ENCODE peak calls at places on chromosomes 13 and 19, in four cellular contexts. M is MCF 10A, F is AG09309, U is cardiac muscle cell. X is an unnamed sample.

GRCh38 chr13:80458546-80458945 is 117.6 kb upstream of the SPRY2 start:
- DNase-seq in M (no peak), F (no peak), U (no peak), X (no peak)

GRCh38 chr19:54391589-54392061 is 23.6 kb upstream of the TTYH1 start:
- DNase-seq in M (peak; percentile 8), F (no peak), U (no peak), X (no peak)

GRCh38 chr13:33953203-33953602 is 135.3 kb downstream of the RFC3 start:
- DNase-seq in M (peak; percentile 24), F (peak; percentile 81), U (peak; percentile 70), X (no peak)

GRCh38 chr19:46604781-46605355 is 3.7 kb downstream of the CALM3 start:
- DNase-seq in M (no peak), F (no peak), U (no peak), X (no peak)

GRCh38 chr13:37134411-37135041 is 29.1 kb upstream of the CSNK1A1L start:
- DNase-seq in M (no peak), F (peak; percentile 97), U (peak; percentile 98), X (no peak)

GRCh38 chr13:20353973-20354372 is 121.9 kb upstream of the GJB6 start:
- DNase-seq in M (peak; percentile 72), F (peak; percentile 37), U (peak; percentile 64), X (no peak)

GRCh38 chr13:105817011-105817410 is 718.5 kb downstream of the EFNB2 start:
- DNase-seq in M (no peak), F (no peak), U (no peak), X (no peak)

GRCh38 chr13:24036115-24036514 is 124.4 kb upstream of the SPATA13 start:
- DNase-seq in M (no peak), F (no peak), U (peak; percentile 90), X (no peak)

GRCh38 chr13:20773194-20774080 is at the start of gene EEF1AKMT1:
- DNase-seq in M (peak; percentile 93), F (peak; percentile 67), U (peak; percentile 97), X (peak; percentile 97)

GRCh38 chr13:85798999-85799646 is at the start of gene SLITRK6:
- DNase-seq in M (peak; percentile 90), F (peak; percentile 7), U (peak; percentile 66), X (peak; percentile 18)

GRCh38 chr19:34671972-34672371 is 5.0 kb downstream of the SCGB2B2 start:
- DNase-seq in M (no peak), F (no peak), U (no peak), X (no peak)

GRCh38 chr13:74026753-74027152 is 107.5 kb downstream of the KLF12 start:
- DNase-seq in M (peak; percentile 24), F (no peak), U (peak; percentile 4), X (peak; percentile 57)

GRCh38 chr19:55882626-55883025 is 46.3 kb downstream of the NLRP4 start:
- DNase-seq in M (no peak), F (no peak), U (no peak), X (no peak)

GRCh38 chr13:112446867-112447266 is 70.7 kb downstream of the SPACA7 start:
- DNase-seq in M (no peak), F (no peak), U (no peak), X (no peak)

GRCh38 chr13:45194081-45194939 is 6.5 kb downstream of the KCTD4 start:
- DNase-seq in M (peak; percentile 78), F (no peak), U (peak; percentile 80), X (peak; percentile 26)

GRCh38 chr19:48170817-48171347 is 402 bp downstream of the ZSWIM9 start:
- DNase-seq in M (no peak), F (no peak), U (no peak), X (no peak)

GRCh38 chr13:36907801-36908200 is 12.2 kb downstream of the SMAD9 start:
- DNase-seq in M (no peak), F (no peak), U (no peak), X (no peak)

GRCh38 chr19:10269333-10270179 is 1.4 kb upstream of the ICAM1 start:
- DNase-seq in M (peak; percentile 78), F (no peak), U (peak; percentile 88), X (peak; percentile 95)

GRCh38 chr19:3671680-3672574 is 28.3 kb downstream of the PIP5K1C start:
- DNase-seq in M (no peak), F (no peak), U (peak; percentile 40), X (no peak)

GRCh38 chr13:112071011-112071901 is 4.3 kb downstream of the SOX1 start:
- DNase-seq in M (no peak), F (no peak), U (no peak), X (no peak)

GRCh38 chr13:65926750-65927171 is 1303.4 kb downstream of the PCDH9 start:
- DNase-seq in M (no peak), F (no peak), U (peak; percentile 37), X (peak; percentile 15)

GRCh38 chr13:26971990-26972888 is 199.4 kb downstream of the USP12 start:
- DNase-seq in M (peak; percentile 31), F (no peak), U (peak; percentile 29), X (peak; percentile 32)

GRCh38 chr13:47418206-47418920 is 521.5 kb upstream of the HTR2A start:
- DNase-seq in M (no peak), F (no peak), U (no peak), X (no peak)

GRCh38 chr19:4063369-4064072 is 3.2 kb downstream of the ZBTB7A start:
- DNase-seq in M (no peak), F (no peak), U (no peak), X (no peak)

GRCh38 chr19:14265285-14266036 is 59.5 kb upstream of the ADGRL1 start:
- DNase-seq in M (no peak), F (no peak), U (peak; percentile 21), X (no peak)

GRCh38 chr13:41222259-41222852 is 28.0 kb upstream of the KBTBD7 start:
- DNase-seq in M (peak; percentile 75), F (no peak), U (peak; percentile 71), X (peak; percentile 59)

GRCh38 chr19:32869369-32870153 is at the start of gene SLC7A9:
- DNase-seq in M (no peak), F (no peak), U (no peak), X (no peak)

GRCh38 chr13:43725460-43725859 is 61.3 kb downstream of the ENOX1 start:
- DNase-seq in M (no peak), F (no peak), U (no peak), X (no peak)

GRCh38 chr13:54758795-54759194 is 1730.2 kb downstream of the OLFM4 start:
- DNase-seq in M (no peak), F (no peak), U (no peak), X (no peak)

GRCh38 chr13:85313761-85314503 is 485.3 kb downstream of the SLITRK6 start:
- DNase-seq in M (peak; percentile 57), F (peak; percentile 2), U (peak; percentile 3), X (no peak)

GRCh38 chr13:101514695-101515275 is 62.3 kb downstream of the ITGBL1 start:
- DNase-seq in M (peak; percentile 78), F (no peak), U (peak; percentile 68), X (peak; percentile 17)

GRCh38 chr13:106151056-106151699 is 384.3 kb downstream of the EFNB2 start:
- DNase-seq in M (peak; percentile 97), F (peak; percentile 93), U (peak; percentile 92), X (no peak)

GRCh38 chr13:94169783-94170513 is 309.5 kb downstream of the DCT start:
- DNase-seq in M (no peak), F (no peak), U (peak; percentile 17), X (no peak)

GRCh38 chr13:36377822-36378480 is 31.8 kb upstream of the SPART start:
- DNase-seq in M (no peak), F (peak; percentile 68), U (peak; percentile 54), X (no peak)

GRCh38 chr19:17686027-17686511 is 2.1 kb downstream of the UNC13A start:
- DNase-seq in M (peak; percentile 34), F (no peak), U (peak; percentile 42), X (no peak)

GRCh38 chr19:54517483-54517882 is 14.9 kb downstream of the LAIR2 start:
- DNase-seq in M (peak; percentile 77), F (no peak), U (peak; percentile 46), X (peak; percentile 19)

GRCh38 chr19:36113895-36114762 is 546 bp downstream of the POLR2I start:
- DNase-seq in M (peak; percentile 40), F (no peak), U (peak; percentile 43), X (peak; percentile 9)
- TF ChIP-seq CTCF in M (no peak), F (peak; percentile 9), U (no peak), X (no peak)

DNA sequence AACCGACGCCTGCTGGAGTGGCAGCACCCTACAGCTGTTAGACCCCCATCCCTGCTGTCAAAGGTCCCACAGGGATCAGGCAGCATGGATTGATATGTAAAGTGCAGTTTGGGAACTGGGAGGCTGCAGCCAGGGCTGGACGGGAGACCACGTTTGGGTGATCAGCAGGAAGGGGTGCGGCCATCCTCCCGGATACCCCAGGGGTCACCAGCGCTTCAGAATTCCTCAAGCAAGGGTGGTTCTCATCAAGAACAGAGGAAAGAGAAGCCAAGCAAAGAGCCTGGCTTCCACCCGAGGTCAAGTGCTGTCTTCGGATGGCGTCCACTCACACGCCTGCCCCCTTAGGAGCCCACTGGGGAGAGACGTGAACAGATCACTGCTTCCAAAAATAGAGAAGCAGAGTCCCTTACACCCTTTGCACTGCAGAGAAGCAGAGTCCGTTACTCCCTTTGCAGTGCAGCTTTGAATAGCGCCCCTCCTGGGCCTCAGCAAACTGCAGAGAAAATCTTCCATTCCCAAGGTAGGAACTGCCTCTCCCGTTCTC is 35.5 kb downstream of the DHRS12 start:
- DNase-seq in M (no peak), F (no peak), U (no peak), X (no peak)
- TF ChIP-seq CTCF in M (no peak), F (no peak), U (peak; percentile 21), X (peak; percentile 28)

GRCh38 chr19:7916137-7916907 is 1.7 kb downstream of the TGFBR3L start:
- DNase-seq in M (no peak), F (no peak), U (no peak), X (no peak)
- TF ChIP-seq CTCF in M (no peak), F (no peak), U (no peak), X (no peak)

DNA sequence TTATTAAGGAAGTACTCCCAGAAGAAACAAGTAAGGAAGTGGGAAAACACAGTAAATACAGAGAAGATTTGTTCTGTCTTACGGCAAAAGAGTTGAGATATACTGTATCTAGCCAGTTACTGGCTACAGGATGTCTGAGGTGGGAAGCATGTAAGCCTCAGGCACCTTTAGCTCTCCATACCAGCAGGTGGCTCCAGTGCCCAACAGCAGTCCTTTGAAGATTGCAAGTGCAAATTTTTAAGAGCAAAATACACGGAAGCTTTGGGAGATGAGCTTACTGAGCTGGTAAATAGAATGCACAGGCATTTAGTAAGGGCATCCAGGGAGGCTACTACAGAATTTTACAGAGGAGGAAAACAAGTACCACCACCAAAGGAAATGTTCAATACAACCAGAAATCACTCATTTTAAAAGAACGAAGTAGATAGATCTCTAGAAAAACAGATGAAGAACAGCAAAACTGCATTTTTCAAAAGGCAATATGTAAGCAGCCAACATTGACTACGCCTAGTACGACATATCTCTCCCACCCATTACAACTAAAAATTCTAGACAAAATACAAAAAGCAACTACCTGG is 57.9 kb upstream of the VSTM2B start:
- DNase-seq in M (peak; percentile 8), F (peak; percentile 2), U (peak; percentile 11), X (no peak)
- TF ChIP-seq CTCF in M (peak; percentile 6), F (peak; percentile 63), U (peak; percentile 29), X (no peak)

DNA sequence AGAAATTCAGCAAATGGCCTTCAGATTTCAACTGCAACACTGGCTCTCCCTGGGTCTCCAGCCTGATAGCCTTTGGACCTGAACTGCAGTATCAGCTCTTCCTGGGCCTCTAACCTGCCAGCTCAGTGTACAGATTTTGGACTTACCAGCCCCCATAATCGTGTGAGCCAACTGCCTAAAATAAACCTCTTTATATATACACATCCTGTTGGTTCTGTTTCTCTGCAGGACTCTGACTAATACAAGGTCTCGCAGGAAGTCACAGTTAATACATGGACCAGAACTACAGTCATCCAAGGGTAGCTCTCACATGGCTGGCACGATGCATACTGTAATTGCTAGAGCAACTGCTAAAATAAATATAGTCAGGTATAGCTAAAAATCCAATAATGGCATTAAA is 85.1 kb downstream of the KATNAL1 start:
- DNase-seq in M (no peak), F (no peak), U (no peak), X (no peak)
- TF ChIP-seq CTCF in M (no peak), F (no peak), U (no peak), X (no peak)